ENCODE peak calls at places on chromosome 12, in five cellular contexts. One of them, this sample, is unnamed.

GRCh38 chr12:4934651-4935050 is 24.9 kb downstream of the KCNA1 start:
- DNase-seq in stomach: no peak
- DNase-seq in HCT116: no peak
- DNase-seq in HL-60: no peak
- DNase-seq in transverse colon: no peak
- DNase-seq in this sample: no peak

GRCh38 chr12:101459642-101460346 is 15.3 kb upstream of the SPIC start:
- DNase-seq in transverse colon: peak; percentile 69
- DNase-seq in HCT116: peak; percentile 59
- DNase-seq in HL-60: no peak
- DNase-seq in stomach: peak; percentile 46
- DNase-seq in this sample: no peak

GRCh38 chr12:79707830-79708229 is 17.1 kb upstream of the PAWR start:
- DNase-seq in transverse colon: no peak
- DNase-seq in stomach: no peak
- DNase-seq in HL-60: no peak
- DNase-seq in HCT116: no peak
- DNase-seq in this sample: no peak

GRCh38 chr12:113403435-113404415 is at the start of gene SDS:
- DNase-seq in HL-60: peak; percentile 76
- DNase-seq in HCT116: no peak
- DNase-seq in transverse colon: peak; percentile 45
- DNase-seq in stomach: peak; percentile 31
- DNase-seq in this sample: no peak

GRCh38 chr12:72610854-72611358 is 338.7 kb downstream of the TRHDE start:
- DNase-seq in HCT116: no peak
- DNase-seq in transverse colon: no peak
- DNase-seq in stomach: no peak
- DNase-seq in HL-60: no peak
- DNase-seq in this sample: no peak

GRCh38 chr12:48110691-48111315 is 4.9 kb upstream of the SENP1 start:
- DNase-seq in HL-60: no peak
- DNase-seq in HCT116: no peak
- DNase-seq in stomach: no peak
- DNase-seq in transverse colon: no peak
- DNase-seq in this sample: no peak

GRCh38 chr12:5428332-5429221 is 3.3 kb upstream of the NTF3 start:
- DNase-seq in stomach: no peak
- DNase-seq in HL-60: no peak
- DNase-seq in HCT116: no peak
- DNase-seq in transverse colon: no peak
- DNase-seq in this sample: no peak

GRCh38 chr12:3054993-3055711 is 22.0 kb upstream of the TSPAN9 start:
- DNase-seq in HCT116: no peak
- DNase-seq in transverse colon: no peak
- DNase-seq in HL-60: no peak
- DNase-seq in stomach: no peak
- DNase-seq in this sample: peak; percentile 6

GRCh38 chr12:91687052-91688017 is 458.3 kb downstream of the BTG1 start:
- DNase-seq in stomach: no peak
- DNase-seq in transverse colon: no peak
- DNase-seq in HL-60: no peak
- DNase-seq in HCT116: peak; percentile 23
- DNase-seq in this sample: no peak

GRCh38 chr12:50763637-50764115 is at the start of gene ATF1:
- DNase-seq in HL-60: peak; percentile 97
- DNase-seq in stomach: peak; percentile 92
- DNase-seq in transverse colon: peak; percentile 93
- DNase-seq in HCT116: peak; percentile 79
- DNase-seq in this sample: peak; percentile 98

GRCh38 chr12:104750061-104750460 is 208.0 kb downstream of the SLC41A2 start:
- DNase-seq in transverse colon: peak; percentile 37
- DNase-seq in HL-60: peak; percentile 77
- DNase-seq in stomach: no peak
- DNase-seq in HCT116: no peak
- DNase-seq in this sample: peak; percentile 76

GRCh38 chr12:131085125-131085815 is 131.6 kb downstream of the ADGRD1 start:
- DNase-seq in transverse colon: no peak
- DNase-seq in HCT116: no peak
- DNase-seq in stomach: peak; percentile 21
- DNase-seq in HL-60: no peak
- DNase-seq in this sample: no peak

GRCh38 chr12:62724947-62725447 is 210.0 kb downstream of the PPM1H start:
- DNase-seq in HL-60: no peak
- DNase-seq in stomach: peak; percentile 67
- DNase-seq in transverse colon: peak; percentile 54
- DNase-seq in HCT116: peak; percentile 99
- DNase-seq in this sample: no peak

GRCh38 chr12:1630827-1631591 is 2.0 kb downstream of the WNT5B start:
- DNase-seq in HCT116: no peak
- DNase-seq in stomach: no peak
- DNase-seq in transverse colon: no peak
- DNase-seq in HL-60: no peak
- DNase-seq in this sample: no peak

GRCh38 chr12:51371295-51371953 is 19.8 kb downstream of the GALNT6 start:
- DNase-seq in HL-60: no peak
- DNase-seq in HCT116: peak; percentile 71
- DNase-seq in transverse colon: peak; percentile 15
- DNase-seq in stomach: peak; percentile 62
- DNase-seq in this sample: no peak

GRCh38 chr12:127411141-127411915 is 855.6 kb upstream of the TMEM132C start:
- DNase-seq in stomach: no peak
- DNase-seq in HCT116: no peak
- DNase-seq in HL-60: no peak
- DNase-seq in transverse colon: no peak
- DNase-seq in this sample: no peak

GRCh38 chr12:120041386-120042231 is 52.6 kb downstream of the BICDL1 start:
- DNase-seq in HL-60: no peak
- DNase-seq in HCT116: no peak
- DNase-seq in stomach: no peak
- DNase-seq in transverse colon: no peak
- DNase-seq in this sample: no peak

GRCh38 chr12:63064080-63064479 is 86.9 kb downstream of the AVPR1A start:
- DNase-seq in stomach: no peak
- DNase-seq in HL-60: no peak
- DNase-seq in transverse colon: no peak
- DNase-seq in HCT116: no peak
- DNase-seq in this sample: no peak

GRCh38 chr12:121754836-121755235 is 38.7 kb downstream of the RHOF start:
- DNase-seq in stomach: no peak
- DNase-seq in HL-60: no peak
- DNase-seq in HCT116: no peak
- DNase-seq in transverse colon: no peak
- DNase-seq in this sample: no peak

GRCh38 chr12:29073631-29074239 is 75.3 kb upstream of the FAR2 start:
- DNase-seq in transverse colon: no peak
- DNase-seq in HCT116: peak; percentile 35
- DNase-seq in stomach: no peak
- DNase-seq in HL-60: peak; percentile 21
- DNase-seq in this sample: no peak

GRCh38 chr12:49889361-49890095 is 14.2 kb downstream of the FAIM2 start:
- DNase-seq in HCT116: no peak
- DNase-seq in HL-60: no peak
- DNase-seq in transverse colon: no peak
- DNase-seq in stomach: no peak
- DNase-seq in this sample: no peak

GRCh38 chr12:89529738-89530137 is 3.9 kb upstream of the POC1B start:
- DNase-seq in transverse colon: no peak
- DNase-seq in HCT116: no peak
- DNase-seq in stomach: no peak
- DNase-seq in HL-60: peak; percentile 48
- DNase-seq in this sample: no peak

GRCh38 chr12:116916714-116917114 is 6.0 kb downstream of the FBXW8 start:
- DNase-seq in HL-60: peak; percentile 77
- DNase-seq in stomach: peak; percentile 37
- DNase-seq in transverse colon: peak; percentile 9
- DNase-seq in HCT116: peak; percentile 86
- DNase-seq in this sample: no peak
- TF ChIP-seq CTCF in HL-60: no peak
- TF ChIP-seq CTCF in stomach: no peak
- TF ChIP-seq CTCF in transverse colon: peak; percentile 41
- TF ChIP-seq CTCF in HCT116: peak; percentile 50
- TF ChIP-seq CTCF in this sample: no peak

GRCh38 chr12:108327621-108328371 is 11.3 kb downstream of the CMKLR1 start:
- DNase-seq in HL-60: no peak
- DNase-seq in transverse colon: no peak
- DNase-seq in HCT116: no peak
- DNase-seq in stomach: no peak
- DNase-seq in this sample: peak; percentile 45

GRCh38 chr12:108323581-108323980 is 15.5 kb downstream of the CMKLR1 start:
- DNase-seq in transverse colon: no peak
- DNase-seq in stomach: no peak
- DNase-seq in HL-60: no peak
- DNase-seq in HCT116: no peak
- DNase-seq in this sample: no peak

GRCh38 chr12:108324678-108325358 is 14.3 kb downstream of the CMKLR1 start:
- DNase-seq in stomach: no peak
- DNase-seq in HCT116: no peak
- DNase-seq in transverse colon: no peak
- DNase-seq in HL-60: peak; percentile 69
- DNase-seq in this sample: peak; percentile 30

GRCh38 chr12:108326254-108326750 is 12.8 kb downstream of the CMKLR1 start:
- DNase-seq in transverse colon: no peak
- DNase-seq in HL-60: no peak
- DNase-seq in HCT116: no peak
- DNase-seq in stomach: no peak
- DNase-seq in this sample: peak; percentile 57

GRCh38 chr12:108325549-108325948 is 13.6 kb downstream of the CMKLR1 start:
- DNase-seq in HCT116: no peak
- DNase-seq in HL-60: no peak
- DNase-seq in stomach: no peak
- DNase-seq in transverse colon: no peak
- DNase-seq in this sample: peak; percentile 51
- H3K27ac ChIP-seq in HCT116: no peak overlapping the region
- H3K27ac ChIP-seq in HL-60: no peak overlapping the region
- H3K27ac ChIP-seq in stomach: no peak overlapping the region
- H3K27ac ChIP-seq in transverse colon: no peak overlapping the region
- H3K27ac ChIP-seq in this sample: no peak overlapping the region

DNA sequence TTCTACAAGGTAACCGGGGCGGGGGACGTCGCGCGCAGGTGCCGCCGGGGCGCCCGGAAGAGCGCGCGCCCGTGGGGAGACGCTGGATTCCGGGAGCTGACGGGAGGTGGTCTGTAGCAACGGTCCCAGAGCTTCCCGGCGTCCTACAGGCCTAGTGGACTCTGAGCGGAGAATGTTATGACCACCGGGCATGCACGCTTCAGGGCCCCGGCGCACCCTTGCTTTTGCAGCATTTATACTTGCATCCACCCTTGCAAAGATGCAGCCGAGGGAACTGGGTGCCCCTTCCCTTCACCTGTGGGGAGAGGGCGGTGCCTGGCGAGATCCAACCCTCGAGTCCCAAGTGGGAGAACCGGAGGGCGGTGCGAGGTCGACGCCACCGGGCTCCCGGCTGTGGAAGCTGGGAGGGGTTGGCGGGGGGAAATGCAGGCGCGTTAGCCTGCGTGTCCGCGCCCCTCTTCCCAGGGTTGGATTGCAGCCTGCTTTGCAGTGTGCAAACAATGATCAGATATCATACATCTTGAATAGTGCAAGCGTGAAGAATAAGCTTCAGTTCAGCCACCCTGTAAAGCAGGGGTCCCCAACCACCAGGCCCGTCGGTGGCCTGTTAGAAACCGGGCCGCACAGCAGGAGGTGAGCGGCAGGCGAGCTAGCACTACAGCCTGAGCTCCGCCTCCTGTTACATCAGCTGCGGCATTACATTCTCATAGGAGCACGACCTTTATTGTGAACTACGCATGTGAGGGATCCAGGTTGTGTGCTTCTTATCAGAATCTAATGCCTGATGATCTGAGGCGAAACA is 576 bp downstream of the ERP29 start:
- DNase-seq in HL-60: peak; percentile 69
- DNase-seq in transverse colon: peak; percentile 78
- DNase-seq in stomach: peak; percentile 73
- DNase-seq in HCT116: peak; percentile 74
- DNase-seq in this sample: peak; percentile 92
- TF ChIP-seq POLR2AphosphoS5 in HL-60: peak; percentile 65
- TF ChIP-seq POLR2AphosphoS5 in transverse colon: peak; percentile 84
- TF ChIP-seq POLR2AphosphoS5 in stomach: peak; percentile 52
- TF ChIP-seq POLR2AphosphoS5 in HCT116: peak; percentile 76
- TF ChIP-seq POLR2AphosphoS5 in this sample: no peak

DNA sequence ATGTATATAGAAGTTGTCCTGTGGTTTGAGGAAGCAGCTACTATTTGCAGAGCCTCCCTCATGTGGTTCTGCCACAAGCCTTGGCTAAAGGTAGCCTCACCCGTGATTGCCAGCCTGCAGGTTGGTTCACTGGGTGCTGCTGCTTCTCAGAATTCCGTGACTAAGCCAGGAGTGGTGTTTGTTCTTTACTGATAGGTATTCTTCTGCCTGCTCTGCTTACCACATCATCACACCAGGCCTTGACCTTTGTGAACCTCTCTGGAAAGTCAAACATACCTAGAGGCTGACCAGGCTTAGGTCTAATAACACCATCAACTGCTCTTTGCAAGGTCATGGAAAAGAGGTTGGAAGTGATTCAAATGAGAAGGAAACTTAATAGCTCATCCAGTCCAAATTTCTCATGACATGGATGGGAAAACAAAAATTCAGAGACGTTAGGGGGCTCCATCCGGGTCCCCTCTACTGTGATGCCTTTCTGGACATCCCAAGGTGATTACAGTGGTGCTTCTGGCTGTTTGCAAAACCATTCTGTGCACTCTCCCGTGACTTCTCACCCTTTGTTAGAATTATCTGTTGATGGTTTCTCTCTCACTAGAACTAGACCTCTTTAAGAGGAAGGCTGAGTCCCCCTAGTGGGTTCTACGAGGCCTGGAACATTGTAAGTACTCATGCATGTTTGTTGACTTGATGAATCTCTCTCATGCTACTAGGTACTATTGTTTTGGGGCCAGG is 8.5 kb upstream of the SOCS2 start:
- DNase-seq in transverse colon: no peak
- DNase-seq in stomach: peak; percentile 80
- DNase-seq in HL-60: no peak
- DNase-seq in HCT116: peak; percentile 59
- DNase-seq in this sample: no peak
- TF ChIP-seq CTCF in transverse colon: no peak
- TF ChIP-seq CTCF in stomach: no peak
- TF ChIP-seq CTCF in HL-60: no peak
- TF ChIP-seq CTCF in HCT116: peak; percentile 33
- TF ChIP-seq CTCF in this sample: no peak

DNA sequence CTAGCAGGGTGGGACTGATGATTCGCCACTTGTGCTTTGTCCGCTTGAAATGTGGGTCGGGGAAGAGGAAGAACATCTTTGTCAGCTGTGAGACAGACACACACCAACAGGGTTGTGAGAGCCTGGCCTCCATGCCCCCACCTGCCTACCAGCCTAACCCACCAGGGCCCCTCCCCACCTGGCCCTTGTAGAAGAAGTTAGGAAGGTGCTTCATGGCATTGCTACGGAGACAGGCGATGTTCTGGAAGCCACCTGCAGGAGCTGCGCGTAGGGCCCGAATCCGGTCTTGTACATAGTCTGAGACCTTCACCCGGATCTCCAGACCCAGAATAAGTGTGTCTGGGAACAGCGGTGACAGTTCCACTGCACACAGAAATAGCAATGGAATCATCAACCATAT is 2.3 kb downstream of the METTL1 start:
- DNase-seq in stomach: no peak
- DNase-seq in HCT116: no peak
- DNase-seq in HL-60: no peak
- DNase-seq in transverse colon: no peak
- DNase-seq in this sample: no peak
- H3K27ac ChIP-seq in stomach: no peak overlapping the region
- H3K27ac ChIP-seq in HCT116: no peak overlapping the region
- H3K27ac ChIP-seq in HL-60: no peak overlapping the region
- H3K27ac ChIP-seq in transverse colon: no peak overlapping the region
- H3K27ac ChIP-seq in this sample: no peak overlapping the region

This sample was measured in spleen.